ENCODE peak calls at places on chromosomes 11 and 22, in seven cellular contexts. M is lower leg skin, B is cardiac muscle cell, U is H54, F is omental fat pad, J is DMS153, O is osteocyte. N is an unnamed sample.

GRCh38 chr11:12680246-12680939 is 6.2 kb downstream of the TEAD1 start:
- DNase-seq in M (peak; percentile 83), B (peak; percentile 95), U (no peak), F (no peak), J (peak; percentile 93), O (peak; percentile 89), N (no peak)

GRCh38 chr11:92826597-92826996 is 142.9 kb upstream of the MTNR1B start:
- DNase-seq in M (no peak), B (no peak), U (no peak), F (no peak), J (no peak), O (no peak), N (no peak)

GRCh38 chr11:46414466-46414796 is 22.9 kb upstream of the CHRM4 start:
- DNase-seq in M (no peak), B (no peak), U (no peak), F (no peak), J (peak; percentile 71), O (no peak), N (no peak)

GRCh38 chr11:35804446-35805040 is 139.3 kb upstream of the LDLRAD3 start:
- DNase-seq in M (no peak), B (no peak), U (no peak), F (no peak), J (no peak), O (no peak), N (no peak)

GRCh38 chr11:122706261-122706660 is 50.7 kb downstream of the UBASH3B start:
- DNase-seq in M (no peak), B (peak; percentile 41), U (no peak), F (no peak), J (no peak), O (no peak), N (no peak)

GRCh38 chr11:20008870-20009644 is 151.2 kb downstream of the DBX1 start:
- DNase-seq in M (no peak), B (no peak), U (no peak), F (no peak), J (peak; percentile 16), O (no peak), N (no peak)

GRCh38 chr22:44458044-44459020 is 39.7 kb downstream of the RTL6 start:
- DNase-seq in M (no peak), B (no peak), U (no peak), F (no peak), J (no peak), O (peak; percentile 82), N (no peak)

GRCh38 chr11:44300881-44301855 is 8.8 kb downstream of the ALX4 start:
- DNase-seq in M (no peak), B (peak; percentile 83), U (peak; percentile 98), F (no peak), J (no peak), O (no peak), N (no peak)

GRCh38 chr11:26930518-26931247 is 63.2 kb upstream of the FIBIN start:
- DNase-seq in M (no peak), B (no peak), U (no peak), F (no peak), J (no peak), O (no peak), N (no peak)

GRCh38 chr11:104531075-104531474 is 367.1 kb upstream of the PDGFD start:
- DNase-seq in M (no peak), B (no peak), U (no peak), F (no peak), J (no peak), O (no peak), N (no peak)

GRCh38 chr11:34916810-34917780 is 677 bp downstream of the PDHX start:
- DNase-seq in M (no peak), B (peak; percentile 37), U (peak; percentile 12), F (no peak), J (no peak), O (no peak), N (peak; percentile 25)

GRCh38 chr11:44016546-44017442 is 31.0 kb upstream of the ACCSL start:
- DNase-seq in M (no peak), B (no peak), U (no peak), F (no peak), J (no peak), O (peak; percentile 40), N (no peak)

GRCh38 chr11:25876456-25876965 is 455.4 kb upstream of the ANO3 start:
- DNase-seq in M (peak; percentile 13), B (no peak), U (no peak), F (no peak), J (no peak), O (no peak), N (no peak)

GRCh38 chr22:31281733-31282132 is 10.6 kb downstream of the PIK3IP1 start:
- DNase-seq in M (no peak), B (no peak), U (no peak), F (no peak), J (no peak), O (no peak), N (no peak)

GRCh38 chr11:64466115-64466718 is 107.3 kb downstream of the RPS6KA4 start:
- DNase-seq in M (no peak), B (no peak), U (no peak), F (no peak), J (no peak), O (no peak), N (no peak)

GRCh38 chr11:36719708-36720107 is 121.7 kb upstream of the RAG2 start:
- DNase-seq in M (no peak), B (no peak), U (no peak), F (no peak), J (no peak), O (no peak), N (no peak)

GRCh38 chr11:64788321-64789215 is 10.2 kb upstream of the SF1 start:
- DNase-seq in M (no peak), B (no peak), U (no peak), F (no peak), J (no peak), O (no peak), N (no peak)

GRCh38 chr11:121536116-121536515 is 83.3 kb upstream of the SORL1-AS1 start:
- DNase-seq in M (no peak), B (no peak), U (no peak), F (no peak), J (no peak), O (peak; percentile 36), N (no peak)

GRCh38 chr11:129840236-129840635 is 24.6 kb downstream of the TMEM45B start:
- DNase-seq in M (no peak), B (no peak), U (no peak), F (no peak), J (no peak), O (no peak), N (no peak)

GRCh38 chr11:43988040-43988793 is 45.8 kb downstream of the C11orf96 start:
- DNase-seq in M (no peak), B (peak; percentile 56), U (peak; percentile 57), F (no peak), J (no peak), O (no peak), N (peak; percentile 47)

GRCh38 chr22:44100411-44100810 is 76.3 kb downstream of the PARVB start:
- DNase-seq in M (no peak), B (no peak), U (no peak), F (no peak), J (no peak), O (no peak), N (no peak)

GRCh38 chr22:28341001-28341400 is 338.6 kb downstream of the TTC28 start:
- DNase-seq in M (no peak), B (peak; percentile 50), U (peak; percentile 1), F (no peak), J (no peak), O (no peak), N (no peak)

GRCh38 chr11:27353593-27354358 is 9.2 kb downstream of the CCDC34 start:
- DNase-seq in M (no peak), B (peak; percentile 66), U (peak; percentile 25), F (no peak), J (no peak), O (no peak), N (no peak)

GRCh38 chr11:2516276-2517015 is 71.6 kb downstream of the KCNQ1 start:
- DNase-seq in M (no peak), B (no peak), U (no peak), F (peak; percentile 16), J (no peak), O (peak; percentile 69), N (no peak)

GRCh38 chr11:131980878-131981668 is 610.7 kb downstream of the NTM start:
- DNase-seq in M (no peak), B (no peak), U (no peak), F (no peak), J (no peak), O (no peak), N (no peak)

GRCh38 chr11:132405728-132406127 is 1035.3 kb downstream of the NTM start:
- DNase-seq in M (no peak), B (no peak), U (no peak), F (no peak), J (no peak), O (no peak), N (no peak)

GRCh38 chr22:28822930-28823481 is 22.6 kb upstream of the XBP1 start:
- DNase-seq in M (no peak), B (no peak), U (no peak), F (no peak), J (peak; percentile 97), O (no peak), N (no peak)

GRCh38 chr11:45580399-45580798 is 85.0 kb downstream of the CHST1 start:
- DNase-seq in M (no peak), B (peak; percentile 69), U (no peak), F (no peak), J (no peak), O (no peak), N (peak; percentile 23)

GRCh38 chr11:34423300-34423699 is 15.4 kb upstream of the CAT start:
- DNase-seq in M (no peak), B (no peak), U (no peak), F (no peak), J (no peak), O (no peak), N (no peak)

GRCh38 chr11:129695543-129696308 is 119.9 kb upstream of the TMEM45B start:
- DNase-seq in M (peak; percentile 32), B (peak; percentile 38), U (peak; percentile 17), F (no peak), J (no peak), O (peak; percentile 84), N (peak; percentile 71)

GRCh38 chr11:76770642-76771445 is 12.3 kb upstream of the TSKU start:
- DNase-seq in M (peak; percentile 73), B (peak; percentile 77), U (peak; percentile 63), F (no peak), J (no peak), O (no peak), N (no peak)

GRCh38 chr11:27933992-27934829 is 173.7 kb downstream of the KIF18A start:
- DNase-seq in M (no peak), B (peak; percentile 62), U (peak; percentile 54), F (no peak), J (no peak), O (no peak), N (no peak)